ENCODE peak calls at places on chromosomes 13 and 19, in five cellular contexts. C is AG09319, Q is heart left ventricle, I is fibroblast of lung, Z is IMR-90. S is an unnamed sample.

GRCh38 chr13:76474356-76474755 is 411.8 kb downstream of the KCTD12 start:
- DNase-seq in Z (no peak), I (peak; percentile 53), Q (no peak), C (no peak), S (no peak)

GRCh38 chr13:31923134-31923763 is 108.3 kb upstream of the FRY start:
- DNase-seq in Z (no peak), C (no peak), Q (no peak), I (no peak), S (no peak)

GRCh38 chr19:18473003-18473705 is 35.2 kb upstream of the ISYNA1 start:
- DNase-seq in Q (no peak), Z (peak; percentile 58), C (no peak), I (no peak), S (no peak)

GRCh38 chr19:54388001-54388802 is 23.5 kb upstream of the LAIR1 start:
- DNase-seq in I (no peak), Q (peak; percentile 10), Z (no peak), C (no peak), S (no peak)

GRCh38 chr13:113584870-113585671 is 518 bp downstream of the TFDP1 start:
- DNase-seq in C (no peak), I (peak; percentile 8), Q (peak; percentile 7), Z (no peak), S (no peak)

GRCh38 chr13:34035676-34036325 is 217.9 kb downstream of the RFC3 start:
- DNase-seq in C (no peak), Z (no peak), Q (no peak), I (no peak), S (no peak)

GRCh38 chr19:13864513-13865242 is 12.3 kb upstream of the NANOS3 start:
- DNase-seq in Z (no peak), I (no peak), Q (no peak), C (no peak), S (no peak)

GRCh38 chr13:49938274-49938673 is 2.1 kb upstream of the SPRYD7 start:
- DNase-seq in C (no peak), Z (no peak), I (no peak), Q (no peak), S (no peak)

GRCh38 chr13:100789481-100789880 is 114.9 kb upstream of the TMTC4 start:
- DNase-seq in C (no peak), I (no peak), Z (no peak), Q (no peak), S (no peak)

GRCh38 chr19:20238025-20238623 is 71.1 kb downstream of the ZNF486 start:
- DNase-seq in Q (peak; percentile 90), Z (peak; percentile 77), C (peak; percentile 75), I (peak; percentile 90), S (peak; percentile 68)

GRCh38 chr13:36261976-36262375 is 35.6 kb downstream of the CCDC169 start:
- DNase-seq in C (no peak), Z (no peak), I (peak; percentile 37), Q (no peak), S (no peak)

GRCh38 chr13:109783815-109784589 is 2.4 kb downstream of the IRS2 start:
- DNase-seq in C (no peak), I (no peak), Q (no peak), Z (no peak), S (no peak)

GRCh38 chr19:4007021-4007835 is at the start of gene PIAS4:
- DNase-seq in Q (peak; percentile 96), C (peak; percentile 82), I (peak; percentile 91), Z (peak; percentile 90), S (peak; percentile 69)
- TF ChIP-seq CTCF in Q (no peak), C (no peak), I (no peak), Z (peak; percentile 5), S (no peak)

GRCh38 chr19:31054430-31054829 is 294.8 kb downstream of the TSHZ3 start:
- DNase-seq in Q (peak; percentile 16), I (peak; percentile 76), Z (peak; percentile 83), C (peak; percentile 23), S (peak; percentile 56)
- TF ChIP-seq CTCF in Q (peak; percentile 41), I (peak; percentile 83), Z (peak; percentile 95), C (peak; percentile 78), S (peak; percentile 88)

GRCh38 chr19:1009976-1010538 is 9.8 kb downstream of the GRIN3B start:
- DNase-seq in I (no peak), C (no peak), Q (no peak), Z (no peak), S (no peak)
- TF ChIP-seq CTCF in I (no peak), C (no peak), Q (no peak), Z (no peak), S (no peak)

DNA sequence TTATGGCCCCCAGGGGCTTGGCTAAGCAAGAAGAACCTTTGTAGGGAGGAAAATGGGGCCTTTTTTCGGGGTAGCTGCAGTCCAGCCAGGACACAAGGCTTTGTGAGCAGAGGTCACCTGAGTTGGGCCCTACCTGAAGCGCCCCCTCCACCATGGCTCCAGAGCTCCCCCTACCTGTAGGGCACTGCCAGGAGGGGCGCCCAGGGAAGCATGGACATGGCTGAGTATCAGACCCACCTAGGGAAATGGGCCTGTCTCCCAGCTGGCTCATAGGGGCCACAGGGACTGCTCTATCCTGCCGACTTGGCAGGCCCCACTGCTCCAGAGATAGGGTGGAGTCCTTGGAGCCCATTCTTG is 9.0 kb upstream of the CEBPA start:
- DNase-seq in I (no peak), C (no peak), Q (no peak), Z (no peak), S (no peak)
- TF ChIP-seq CTCF in I (no peak), C (no peak), Q (peak; percentile 14), Z (no peak), S (no peak)

GRCh38 chr19:3254520-3254919 is 30.1 kb downstream of the CELF5 start:
- DNase-seq in Q (no peak), I (no peak), C (no peak), Z (no peak), S (no peak)
- TF ChIP-seq CTCF in Q (no peak), I (no peak), C (no peak), Z (no peak), S (no peak)

S was measured in AG04450.